ENCODE peak calls at places on chromosomes 6 and 20, in nine cellular contexts. T is astrocyte of the spinal cord, C is RWPE1, X is AG04449, W is progenitor cell of endocrine pancreas, G is tibial nerve, J is neural crest cell, P is left ventricle myocardium inferior, R is brain microvascular endothelial cell. Q is an unnamed sample.

GRCh38 chr20:63957690-63958441 is 1.6 kb upstream of the UCKL1 start:
- DNase-seq in T (no peak), C (peak), X (no peak), W (no peak), G (no peak), J (no peak), P (no peak), R (no peak), Q (peak)

GRCh38 chr6:95593025-95593424 is 15.7 kb downstream of the MANEA start:
- DNase-seq in T (no peak), C (no peak), X (no peak), W (no peak), G (no peak), J (no peak), P (no peak), R (no peak), Q (no peak)

GRCh38 chr6:7129784-7130569 is 22.2 kb downstream of the RREB1 start:
- DNase-seq in T (peak), C (peak), X (no peak), W (no peak), G (no peak), J (no peak), P (no peak), R (peak), Q (peak)

GRCh38 chr20:21182832-21183563 is 57.1 kb downstream of the KIZ start:
- DNase-seq in T (peak), C (peak), X (peak), W (no peak), G (no peak), J (no peak), P (no peak), R (peak), Q (peak)

GRCh38 chr6:142821860-142822259 is 123.1 kb downstream of the HIVEP2 start:
- DNase-seq in T (no peak), C (no peak), X (no peak), W (no peak), G (no peak), J (no peak), P (no peak), R (no peak), Q (no peak)

GRCh38 chr20:53343433-53343832 is 250.2 kb downstream of the ZNF217 start:
- DNase-seq in T (no peak), C (no peak), X (no peak), W (no peak), G (no peak), J (no peak), P (no peak), R (no peak), Q (no peak)

GRCh38 chr6:81929828-81930227 is 177.3 kb upstream of the TENT5A start:
- DNase-seq in T (peak), C (no peak), X (no peak), W (no peak), G (no peak), J (no peak), P (no peak), R (no peak), Q (no peak)

GRCh38 chr6:72132851-72133250 is 246.5 kb downstream of the RIMS1 start:
- DNase-seq in T (no peak), C (no peak), X (no peak), W (no peak), G (no peak), J (no peak), P (no peak), R (no peak), Q (peak)

GRCh38 chr6:151014404-151015150 is 149.1 kb downstream of the MTHFD1L start:
- DNase-seq in T (peak), C (peak), X (no peak), W (peak), G (peak), J (peak), P (peak), R (peak), Q (peak)

GRCh38 chr6:2843138-2843740 is 1.6 kb upstream of the SERPINB1 start:
- DNase-seq in T (no peak), C (no peak), X (no peak), W (no peak), G (no peak), J (no peak), P (no peak), R (no peak), Q (no peak)

GRCh38 chr6:159311618-159312017 is 142.4 kb downstream of the FNDC1 start:
- DNase-seq in T (no peak), C (no peak), X (no peak), W (no peak), G (no peak), J (no peak), P (no peak), R (no peak), Q (peak)

GRCh38 chr20:60139663-60140446 is 181.6 kb downstream of the CDH26 start:
- DNase-seq in T (no peak), C (no peak), X (no peak), W (no peak), G (no peak), J (no peak), P (no peak), R (peak), Q (peak)

GRCh38 chr20:60147004-60147403 is 188.8 kb downstream of the CDH26 start:
- DNase-seq in T (no peak), C (no peak), X (no peak), W (no peak), G (no peak), J (no peak), P (no peak), R (no peak), Q (no peak)

GRCh38 chr20:60138263-60139127 is 180.3 kb downstream of the CDH26 start:
- DNase-seq in T (peak), C (peak), X (no peak), W (no peak), G (no peak), J (no peak), P (peak), R (peak), Q (peak)

GRCh38 chr20:60144428-60144827 is 186.2 kb downstream of the CDH26 start:
- DNase-seq in T (no peak), C (no peak), X (no peak), W (no peak), G (no peak), J (no peak), P (no peak), R (no peak), Q (no peak)

GRCh38 chr20:60143450-60143849 is 185.2 kb downstream of the CDH26 start:
- DNase-seq in T (no peak), C (no peak), X (no peak), W (no peak), G (no peak), J (no peak), P (no peak), R (no peak), Q (no peak)
- TF ChIP-seq CTCF in T (no peak), C (no peak), X (no peak), W (no peak), G (no peak), J (no peak), P (no peak), R (no peak), Q (no peak)

GRCh38 chr6:27840572-27840971 is 71.6 kb downstream of the OR2B2 start:
- DNase-seq in T (no peak), C (no peak), X (no peak), W (no peak), G (no peak), J (no peak), P (no peak), R (no peak), Q (no peak)

GRCh38 chr6:27836783-27837635 is 75.2 kb downstream of the OR2B2 start:
- DNase-seq in T (peak), C (peak), X (no peak), W (no peak), G (no peak), J (peak), P (no peak), R (peak), Q (peak)

GRCh38 chr6:27839303-27840081 is 72.7 kb downstream of the OR2B2 start:
- DNase-seq in T (peak), C (peak), X (no peak), W (no peak), G (no peak), J (no peak), P (no peak), R (peak), Q (peak)

GRCh38 chr6:27836080-27836782 is 76.0 kb downstream of the OR2B2 start:
- DNase-seq in T (no peak), C (no peak), X (no peak), W (no peak), G (no peak), J (no peak), P (no peak), R (no peak), Q (no peak)

DNA sequence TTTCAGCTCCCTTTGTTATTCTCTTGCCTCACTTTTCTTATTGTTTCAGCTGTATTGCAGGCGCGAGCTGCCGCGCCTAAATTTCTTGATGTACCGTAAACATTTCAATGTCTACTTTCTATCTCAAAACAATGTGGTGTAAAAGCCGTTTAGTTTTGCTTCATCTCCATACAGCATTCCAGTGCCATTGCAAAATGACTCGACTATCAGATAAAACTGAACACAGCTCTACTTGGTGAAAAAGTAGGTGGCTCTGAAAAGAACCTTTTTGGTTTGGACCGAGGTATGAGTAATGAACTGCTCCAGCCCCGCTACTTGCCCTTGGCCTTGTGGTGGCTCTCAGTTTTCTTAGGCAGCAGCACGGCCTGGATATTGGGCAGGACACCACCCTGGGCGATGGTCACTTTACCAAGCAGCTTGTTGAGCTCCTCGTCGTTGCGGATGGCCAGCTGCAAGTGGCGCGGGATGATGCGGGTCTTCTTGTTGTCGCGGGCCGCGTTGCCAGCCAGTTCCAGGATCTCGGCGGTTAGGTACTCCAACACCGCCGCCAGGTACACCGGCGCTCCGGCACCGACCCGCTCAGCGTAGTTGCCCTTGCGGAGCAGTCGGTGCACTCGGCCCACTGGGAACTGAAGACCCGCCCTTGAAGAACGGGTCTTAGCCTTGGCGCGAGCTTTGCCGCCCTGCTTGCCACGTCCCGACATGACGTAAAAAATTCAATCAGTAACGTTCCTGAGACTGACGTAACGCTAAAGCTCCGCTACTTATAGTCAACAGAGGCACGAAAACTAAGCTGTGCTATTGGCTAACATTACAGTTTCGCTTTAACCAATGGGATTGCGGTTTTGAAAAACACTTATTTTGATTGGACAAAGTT is 74.3 kb downstream of the OR2B2 start:
- DNase-seq in T (peak), C (peak), X (peak), W (peak), G (peak), J (peak), P (peak), R (peak), Q (peak)
- TF ChIP-seq CTCF in T (no peak), C (no peak), X (no peak), W (no peak), G (no peak), J (no peak), P (no peak), R (no peak), Q (no peak)

GRCh38 chr20:17882065-17882833 is 86.3 kb downstream of the SNX5 start:
- DNase-seq in T (no peak), C (no peak), X (no peak), W (no peak), G (no peak), J (peak), P (no peak), R (no peak), Q (no peak)

GRCh38 chr20:17878069-17878911 is 90.3 kb downstream of the SNX5 start:
- DNase-seq in T (no peak), C (no peak), X (no peak), W (no peak), G (no peak), J (no peak), P (no peak), R (no peak), Q (no peak)

GRCh38 chr20:17875981-17876385 is 92.6 kb downstream of the SNX5 start:
- DNase-seq in T (no peak), C (no peak), X (no peak), W (no peak), G (no peak), J (no peak), P (no peak), R (no peak), Q (no peak)

GRCh38 chr20:17881741-17882064 is 86.9 kb downstream of the SNX5 start:
- DNase-seq in T (no peak), C (no peak), X (no peak), W (no peak), G (no peak), J (no peak), P (no peak), R (no peak), Q (no peak)

DNA sequence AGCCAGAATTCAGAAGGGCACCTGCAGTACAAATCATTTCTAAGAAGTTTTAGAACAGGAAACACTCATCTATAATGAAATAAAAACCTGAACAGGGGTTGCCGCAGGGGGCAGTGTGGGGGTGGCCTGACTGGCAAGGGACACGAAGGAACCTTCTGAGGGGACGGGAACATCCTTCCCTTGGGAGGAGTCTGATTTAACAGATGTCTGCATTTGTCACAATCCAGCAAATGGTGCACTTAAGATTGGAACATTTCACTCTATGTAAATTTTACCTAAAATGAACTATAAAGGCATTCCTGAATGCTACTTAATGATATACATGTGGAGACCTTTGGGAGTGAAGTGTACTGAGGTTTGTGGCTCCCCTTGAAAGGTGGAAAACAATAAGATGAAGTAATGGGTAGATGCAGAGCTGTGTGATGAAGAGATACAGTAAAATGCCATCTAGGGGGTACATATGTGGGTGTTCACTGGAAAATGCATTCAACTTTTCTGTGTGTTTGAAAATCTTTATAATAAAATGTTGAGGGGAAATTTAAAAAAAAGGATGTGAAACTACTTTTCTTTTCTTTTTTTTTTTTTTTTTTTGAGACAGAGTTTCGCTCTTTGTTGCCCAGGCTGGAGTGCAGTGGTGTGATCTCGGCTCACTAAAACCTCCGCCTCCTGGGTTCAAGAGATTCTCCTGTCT is 89.5 kb downstream of the SNX5 start:
- DNase-seq in T (no peak), C (no peak), X (no peak), W (no peak), G (no peak), J (no peak), P (no peak), R (no peak), Q (no peak)
- TF ChIP-seq CTCF in T (no peak), C (no peak), X (no peak), W (no peak), G (no peak), J (no peak), P (no peak), R (peak), Q (no peak)

GRCh38 chr6:113570651-113571050 is 286.5 kb upstream of the MARCKS start:
- DNase-seq in T (no peak), C (no peak), X (no peak), W (no peak), G (no peak), J (no peak), P (no peak), R (no peak), Q (no peak)
- TF ChIP-seq CTCF in T (peak), C (no peak), X (no peak), W (no peak), G (no peak), J (no peak), P (no peak), R (peak), Q (peak)

DNA sequence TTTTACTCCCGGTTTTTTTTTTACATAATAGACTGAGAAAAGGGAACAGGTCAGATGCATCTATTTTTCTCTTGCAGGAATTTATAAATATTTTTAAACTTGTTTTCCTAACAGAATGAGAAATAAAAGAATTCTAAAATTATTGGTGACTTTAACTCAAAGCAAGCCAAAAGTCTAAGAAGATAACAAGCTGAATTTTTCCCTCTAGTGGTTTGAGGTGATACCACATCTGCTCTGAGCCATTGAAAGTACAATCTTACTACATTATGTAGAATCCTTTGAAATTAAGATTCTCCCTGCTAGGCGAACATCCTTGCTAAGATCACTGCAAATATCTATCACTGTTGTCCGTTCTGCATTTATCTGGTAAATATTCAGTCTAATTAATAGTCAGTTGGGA is 10.7 kb upstream of the STMND1 start:
- DNase-seq in T (no peak), C (no peak), X (no peak), W (no peak), G (no peak), J (no peak), P (no peak), R (no peak), Q (peak)
- TF ChIP-seq CTCF in T (peak), C (no peak), X (peak), W (peak), G (no peak), J (peak), P (peak), R (peak), Q (peak)

DNA sequence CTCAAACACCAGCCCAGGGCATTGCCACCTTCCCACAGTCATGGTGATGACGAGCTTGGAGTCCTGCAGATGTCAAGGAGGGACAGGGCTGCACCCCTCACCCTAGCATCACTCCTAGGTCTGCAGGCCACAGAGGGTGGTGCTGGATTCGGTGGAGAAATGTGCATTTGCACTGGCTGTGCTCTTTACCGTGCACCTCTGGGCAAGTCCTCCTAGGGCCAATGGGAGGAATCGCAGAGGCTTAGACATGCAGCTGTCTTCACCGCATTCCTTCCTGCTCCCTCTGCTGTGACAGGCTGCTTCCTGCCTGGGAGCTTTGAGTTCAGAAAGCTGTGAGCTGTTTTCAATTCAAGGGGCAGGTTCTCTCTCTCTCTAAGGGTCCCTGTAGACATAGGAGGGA is 85.0 kb downstream of the EDN3 start:
- DNase-seq in T (no peak), C (no peak), X (no peak), W (no peak), G (no peak), J (no peak), P (no peak), R (no peak), Q (no peak)
- TF ChIP-seq CTCF in T (no peak), C (no peak), X (no peak), W (no peak), G (no peak), J (no peak), P (no peak), R (no peak), Q (no peak)

DNA sequence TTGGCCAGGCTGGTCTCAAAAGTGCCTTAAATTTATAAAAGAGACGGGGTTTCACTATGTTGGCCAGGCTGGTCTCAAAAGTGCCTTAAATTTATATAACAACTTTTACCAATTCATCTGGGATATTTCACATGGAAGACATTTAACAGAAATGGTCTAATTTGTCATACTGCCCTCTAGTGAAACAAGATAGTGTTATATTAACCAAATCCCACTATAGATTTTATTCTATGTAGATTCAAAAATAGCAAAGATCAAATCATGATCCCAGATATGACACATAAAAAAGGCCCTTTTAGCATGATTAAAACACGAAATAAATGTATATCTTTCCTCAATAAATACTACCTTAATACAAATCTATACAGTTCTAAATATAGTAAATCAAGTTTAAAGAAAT is 102.8 kb upstream of the TFAP2D start:
- DNase-seq in T (no peak), C (no peak), X (no peak), W (no peak), G (no peak), J (no peak), P (no peak), R (no peak), Q (peak)
- TF ChIP-seq CTCF in T (no peak), C (no peak), X (no peak), W (peak), G (no peak), J (peak), P (no peak), R (no peak), Q (no peak)

GRCh38 chr6:126803769-126804168 is 314.7 kb upstream of the RSPO3 start:
- DNase-seq in T (no peak), C (no peak), X (no peak), W (no peak), G (no peak), J (no peak), P (no peak), R (no peak), Q (no peak)

GRCh38 chr6:126805861-126806260 is 312.6 kb upstream of the RSPO3 start:
- DNase-seq in T (peak), C (no peak), X (no peak), W (no peak), G (no peak), J (no peak), P (no peak), R (no peak), Q (no peak)

DNA sequence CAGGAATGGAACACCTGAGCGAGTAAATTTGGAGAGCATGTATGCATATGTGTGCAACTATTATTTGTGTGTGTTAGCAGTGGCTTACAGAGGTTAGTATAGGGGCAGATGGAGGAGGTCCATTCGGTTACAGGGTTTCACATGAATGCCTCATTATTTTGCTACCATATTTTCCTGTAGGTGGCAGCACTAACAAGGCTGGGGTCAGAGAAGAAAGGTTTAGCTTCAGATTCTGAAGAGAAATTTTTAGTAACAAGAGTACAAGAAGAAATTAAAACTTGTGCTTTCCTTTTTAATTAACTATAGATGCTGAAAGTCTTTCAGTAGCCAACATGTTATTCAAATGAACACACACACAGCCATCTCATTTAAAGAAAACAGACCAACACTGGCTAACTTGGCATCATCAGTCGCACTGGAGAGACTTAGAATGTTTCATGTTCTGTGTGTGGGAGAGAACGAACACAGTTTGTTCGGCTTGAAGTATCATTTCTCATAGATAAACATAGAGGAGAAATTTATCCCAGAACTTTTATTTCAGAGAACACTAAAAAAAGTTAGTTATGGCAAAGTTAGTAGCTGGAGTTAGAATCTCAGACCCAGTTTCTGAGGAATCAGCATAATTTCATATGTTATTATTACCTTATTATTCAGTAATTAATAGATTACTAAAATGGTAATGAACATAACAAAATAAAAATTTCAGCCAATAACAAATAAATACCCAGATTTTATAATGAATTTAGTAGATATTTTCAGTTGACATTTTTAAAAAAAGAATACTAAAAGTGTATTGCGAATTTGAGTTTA is 314.0 kb upstream of the RSPO3 start:
- DNase-seq in T (peak), C (peak), X (no peak), W (no peak), G (no peak), J (peak), P (no peak), R (peak), Q (peak)
- TF ChIP-seq CTCF in T (peak), C (peak), X (peak), W (peak), G (peak), J (peak), P (peak), R (peak), Q (peak)